ENCODE peak calls at places on chromosome 3, in nine cellular contexts. One of them, this sample, is unnamed.
A peak's percentile ranks its signal among the peaks of the same experiment; 100 is the strongest.

GRCh38 chr3:156483426-156483825 is 71.5 kb downstream of the SSR3 start:
- DNase-seq in AG10803: peak; percentile 72
- DNase-seq in astrocyte: peak; percentile 90
- DNase-seq in astrocyte of the spinal cord: peak; percentile 87
- DNase-seq in BJ: peak; percentile 77
- DNase-seq in brain microvascular endothelial cell: peak; percentile 76
- DNase-seq in tibial artery: no peak
- DNase-seq in A549: no peak
- DNase-seq in coronary artery: no peak
- DNase-seq in this sample: peak; percentile 71

GRCh38 chr3:176755552-176755951 is 441.7 kb downstream of the TBL1XR1 start:
- DNase-seq in AG10803: no peak
- DNase-seq in BJ: no peak
- DNase-seq in tibial artery: no peak
- DNase-seq in astrocyte of the spinal cord: no peak
- DNase-seq in A549: no peak
- DNase-seq in brain microvascular endothelial cell: no peak
- DNase-seq in coronary artery: no peak
- DNase-seq in astrocyte: no peak
- DNase-seq in this sample: no peak

GRCh38 chr3:110495201-110495927 is 576.3 kb upstream of the NECTIN3 start:
- DNase-seq in BJ: no peak
- DNase-seq in coronary artery: no peak
- DNase-seq in astrocyte of the spinal cord: no peak
- DNase-seq in brain microvascular endothelial cell: no peak
- DNase-seq in astrocyte: no peak
- DNase-seq in AG10803: no peak
- DNase-seq in tibial artery: no peak
- DNase-seq in A549: peak; percentile 17
- DNase-seq in this sample: no peak

GRCh38 chr3:106862067-106862466 is 515.2 kb upstream of the CCDC54 start:
- DNase-seq in AG10803: peak; percentile 65
- DNase-seq in tibial artery: no peak
- DNase-seq in brain microvascular endothelial cell: peak; percentile 72
- DNase-seq in astrocyte: peak; percentile 62
- DNase-seq in BJ: no peak
- DNase-seq in A549: no peak
- DNase-seq in astrocyte of the spinal cord: peak; percentile 82
- DNase-seq in coronary artery: no peak
- DNase-seq in this sample: peak; percentile 80

GRCh38 chr3:178536271-178537079 is at the start of gene KCNMB2:
- DNase-seq in astrocyte of the spinal cord: peak; percentile 24
- DNase-seq in tibial artery: no peak
- DNase-seq in astrocyte: no peak
- DNase-seq in brain microvascular endothelial cell: peak; percentile 11
- DNase-seq in AG10803: no peak
- DNase-seq in BJ: no peak
- DNase-seq in A549: no peak
- DNase-seq in coronary artery: no peak
- DNase-seq in this sample: peak; percentile 29

GRCh38 chr3:183629546-183630301 is 5.7 kb upstream of the KLHL24 start:
- DNase-seq in brain microvascular endothelial cell: no peak
- DNase-seq in coronary artery: no peak
- DNase-seq in AG10803: no peak
- DNase-seq in astrocyte: no peak
- DNase-seq in astrocyte of the spinal cord: no peak
- DNase-seq in BJ: no peak
- DNase-seq in A549: no peak
- DNase-seq in tibial artery: no peak
- DNase-seq in this sample: peak; percentile 89

GRCh38 chr3:39132096-39133092 is 21.0 kb downstream of the CSRNP1 start:
- DNase-seq in coronary artery: no peak
- DNase-seq in BJ: no peak
- DNase-seq in astrocyte of the spinal cord: no peak
- DNase-seq in A549: no peak
- DNase-seq in brain microvascular endothelial cell: no peak
- DNase-seq in tibial artery: no peak
- DNase-seq in astrocyte: no peak
- DNase-seq in AG10803: no peak
- DNase-seq in this sample: no peak

GRCh38 chr3:41001556-41001955 is 197.7 kb upstream of the CTNNB1 start:
- DNase-seq in tibial artery: no peak
- DNase-seq in AG10803: no peak
- DNase-seq in coronary artery: no peak
- DNase-seq in astrocyte of the spinal cord: no peak
- DNase-seq in BJ: no peak
- DNase-seq in brain microvascular endothelial cell: no peak
- DNase-seq in astrocyte: no peak
- DNase-seq in A549: no peak
- DNase-seq in this sample: no peak

GRCh38 chr3:16618721-16619120 is 13.5 kb upstream of the DAZL start:
- DNase-seq in AG10803: peak; percentile 31
- DNase-seq in BJ: peak; percentile 4
- DNase-seq in coronary artery: no peak
- DNase-seq in tibial artery: no peak
- DNase-seq in astrocyte: peak; percentile 75
- DNase-seq in astrocyte of the spinal cord: peak; percentile 46
- DNase-seq in A549: no peak
- DNase-seq in brain microvascular endothelial cell: peak; percentile 75
- DNase-seq in this sample: peak; percentile 66

GRCh38 chr3:99741588-99741987 is 76.1 kb upstream of the CMSS1 start:
- DNase-seq in A549: no peak
- DNase-seq in astrocyte of the spinal cord: no peak
- DNase-seq in tibial artery: no peak
- DNase-seq in AG10803: no peak
- DNase-seq in brain microvascular endothelial cell: no peak
- DNase-seq in BJ: no peak
- DNase-seq in astrocyte: no peak
- DNase-seq in coronary artery: no peak
- DNase-seq in this sample: no peak

GRCh38 chr3:112117826-112118571 is 15.0 kb downstream of the GCSAM start:
- DNase-seq in coronary artery: no peak
- DNase-seq in tibial artery: no peak
- DNase-seq in astrocyte: no peak
- DNase-seq in A549: no peak
- DNase-seq in AG10803: no peak
- DNase-seq in astrocyte of the spinal cord: no peak
- DNase-seq in BJ: no peak
- DNase-seq in brain microvascular endothelial cell: no peak
- DNase-seq in this sample: no peak

GRCh38 chr3:51422211-51422610 is 31.1 kb downstream of the RBM15B start:
- DNase-seq in A549: no peak
- DNase-seq in AG10803: no peak
- DNase-seq in astrocyte of the spinal cord: no peak
- DNase-seq in brain microvascular endothelial cell: no peak
- DNase-seq in tibial artery: no peak
- DNase-seq in BJ: no peak
- DNase-seq in astrocyte: no peak
- DNase-seq in coronary artery: no peak
- DNase-seq in this sample: no peak

GRCh38 chr3:31999902-32000439 is 18.4 kb downstream of the ZNF860 start:
- DNase-seq in AG10803: no peak
- DNase-seq in A549: no peak
- DNase-seq in BJ: no peak
- DNase-seq in astrocyte of the spinal cord: no peak
- DNase-seq in coronary artery: no peak
- DNase-seq in tibial artery: no peak
- DNase-seq in astrocyte: no peak
- DNase-seq in brain microvascular endothelial cell: no peak
- DNase-seq in this sample: no peak

GRCh38 chr3:158725348-158725966 is 6.8 kb downstream of the RARRES1 start:
- DNase-seq in brain microvascular endothelial cell: peak; percentile 99
- DNase-seq in astrocyte: peak; percentile 100
- DNase-seq in BJ: peak; percentile 97
- DNase-seq in coronary artery: peak; percentile 84
- DNase-seq in A549: peak; percentile 83
- DNase-seq in AG10803: peak; percentile 96
- DNase-seq in tibial artery: peak; percentile 81
- DNase-seq in astrocyte of the spinal cord: peak; percentile 99
- DNase-seq in this sample: peak; percentile 93

GRCh38 chr3:9818666-9819335 is 8.7 kb downstream of the TTLL3 start:
- DNase-seq in astrocyte of the spinal cord: no peak
- DNase-seq in tibial artery: no peak
- DNase-seq in astrocyte: no peak
- DNase-seq in brain microvascular endothelial cell: no peak
- DNase-seq in AG10803: no peak
- DNase-seq in BJ: no peak
- DNase-seq in coronary artery: no peak
- DNase-seq in A549: no peak
- DNase-seq in this sample: no peak

GRCh38 chr3:129827765-129828164 is 65.7 kb downstream of the TMCC1 start:
- DNase-seq in brain microvascular endothelial cell: no peak
- DNase-seq in tibial artery: no peak
- DNase-seq in astrocyte: no peak
- DNase-seq in A549: no peak
- DNase-seq in astrocyte of the spinal cord: no peak
- DNase-seq in BJ: no peak
- DNase-seq in AG10803: no peak
- DNase-seq in coronary artery: no peak
- DNase-seq in this sample: no peak

GRCh38 chr3:127690106-127690505 is 17.4 kb downstream of the ABTB1 start:
- DNase-seq in tibial artery: peak; percentile 74
- DNase-seq in coronary artery: peak; percentile 83
- DNase-seq in brain microvascular endothelial cell: peak; percentile 69
- DNase-seq in astrocyte: peak; percentile 67
- DNase-seq in BJ: peak; percentile 43
- DNase-seq in A549: peak; percentile 40
- DNase-seq in AG10803: peak; percentile 84
- DNase-seq in astrocyte of the spinal cord: peak; percentile 76
- DNase-seq in this sample: peak; percentile 66

GRCh38 chr3:17301271-17301670 is 416.5 kb downstream of the PLCL2 start:
- DNase-seq in coronary artery: no peak
- DNase-seq in brain microvascular endothelial cell: no peak
- DNase-seq in BJ: no peak
- DNase-seq in A549: no peak
- DNase-seq in AG10803: no peak
- DNase-seq in astrocyte of the spinal cord: no peak
- DNase-seq in astrocyte: no peak
- DNase-seq in tibial artery: no peak
- DNase-seq in this sample: no peak

GRCh38 chr3:43752908-43753307 is 62.2 kb downstream of the ABHD5 start:
- DNase-seq in BJ: no peak
- DNase-seq in brain microvascular endothelial cell: no peak
- DNase-seq in astrocyte of the spinal cord: no peak
- DNase-seq in A549: no peak
- DNase-seq in astrocyte: no peak
- DNase-seq in tibial artery: no peak
- DNase-seq in coronary artery: no peak
- DNase-seq in AG10803: no peak
- DNase-seq in this sample: no peak

GRCh38 chr3:15032650-15033049 is 32.5 kb downstream of the MRPS25 start:
- DNase-seq in coronary artery: no peak
- DNase-seq in astrocyte of the spinal cord: no peak
- DNase-seq in BJ: no peak
- DNase-seq in AG10803: no peak
- DNase-seq in brain microvascular endothelial cell: no peak
- DNase-seq in A549: no peak
- DNase-seq in astrocyte: no peak
- DNase-seq in tibial artery: no peak
- DNase-seq in this sample: no peak

GRCh38 chr3:196207833-196208607 is 3.2 kb downstream of the ZDHHC19 start:
- DNase-seq in AG10803: no peak
- DNase-seq in BJ: no peak
- DNase-seq in tibial artery: no peak
- DNase-seq in astrocyte: no peak
- DNase-seq in A549: peak; percentile 57
- DNase-seq in astrocyte of the spinal cord: no peak
- DNase-seq in brain microvascular endothelial cell: peak; percentile 15
- DNase-seq in coronary artery: no peak
- DNase-seq in this sample: no peak
- H3K4me3 ChIP-seq in AG10803: peak overlapping the region; percentile 48
- H3K4me3 ChIP-seq in BJ: peak overlapping the region; percentile 34
- H3K4me3 ChIP-seq in tibial artery: peak overlapping the region; percentile 6
- H3K4me3 ChIP-seq in astrocyte: peak overlapping the region; percentile 44
- H3K4me3 ChIP-seq in A549: peak overlapping the region; percentile 78
- H3K4me3 ChIP-seq in astrocyte of the spinal cord: peak overlapping the region; percentile 40
- H3K4me3 ChIP-seq in brain microvascular endothelial cell: peak overlapping the region; percentile 47
- H3K4me3 ChIP-seq in coronary artery: peak overlapping the region; percentile 57
- H3K4me3 ChIP-seq in this sample: peak overlapping the region; percentile 54

DNA sequence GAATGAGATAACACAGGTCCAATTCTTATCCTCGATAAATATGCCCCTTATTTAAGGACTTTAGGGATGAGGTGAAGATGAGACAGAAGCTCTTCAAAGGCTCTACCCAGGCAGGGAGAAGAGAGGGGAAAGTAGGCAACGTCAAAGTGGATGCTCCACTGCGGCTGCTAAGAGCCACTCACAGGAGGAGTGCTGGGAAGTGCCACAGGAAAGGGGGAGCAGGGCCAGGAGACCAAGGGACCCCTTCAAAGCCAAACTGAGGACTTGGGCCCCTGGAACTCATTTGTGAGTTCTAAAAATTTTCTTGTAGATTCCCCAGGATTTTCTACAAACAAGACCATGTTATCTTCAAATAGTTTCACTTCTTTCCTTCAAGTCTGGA is 47.3 kb upstream of the ATG7 start:
- DNase-seq in astrocyte: no peak
- DNase-seq in brain microvascular endothelial cell: no peak
- DNase-seq in coronary artery: no peak
- DNase-seq in BJ: no peak
- DNase-seq in A549: no peak
- DNase-seq in astrocyte of the spinal cord: no peak
- DNase-seq in tibial artery: no peak
- DNase-seq in AG10803: no peak
- DNase-seq in this sample: no peak
- TF ChIP-seq CTCF in astrocyte: no peak
- TF ChIP-seq CTCF in brain microvascular endothelial cell: no peak
- TF ChIP-seq CTCF in coronary artery: no peak
- TF ChIP-seq CTCF in BJ: no peak
- TF ChIP-seq CTCF in A549: no peak
- TF ChIP-seq CTCF in astrocyte of the spinal cord: no peak
- TF ChIP-seq CTCF in tibial artery: no peak
- TF ChIP-seq CTCF in AG10803: no peak
- TF ChIP-seq CTCF in this sample: no peak

GRCh38 chr3:170766253-170766652 is 103.7 kb downstream of the RPL22L1 start:
- DNase-seq in astrocyte: no peak
- DNase-seq in BJ: no peak
- DNase-seq in brain microvascular endothelial cell: no peak
- DNase-seq in tibial artery: no peak
- DNase-seq in coronary artery: no peak
- DNase-seq in A549: no peak
- DNase-seq in astrocyte of the spinal cord: no peak
- DNase-seq in AG10803: no peak
- DNase-seq in this sample: no peak
- H3K4me3 ChIP-seq in astrocyte: no peak overlapping the region
- H3K4me3 ChIP-seq in BJ: no peak overlapping the region
- H3K4me3 ChIP-seq in brain microvascular endothelial cell: no peak overlapping the region
- H3K4me3 ChIP-seq in tibial artery: no peak overlapping the region
- H3K4me3 ChIP-seq in coronary artery: no peak overlapping the region
- H3K4me3 ChIP-seq in A549: no peak overlapping the region
- H3K4me3 ChIP-seq in astrocyte of the spinal cord: no peak overlapping the region
- H3K4me3 ChIP-seq in AG10803: no peak overlapping the region
- H3K4me3 ChIP-seq in this sample: no peak overlapping the region

DNA sequence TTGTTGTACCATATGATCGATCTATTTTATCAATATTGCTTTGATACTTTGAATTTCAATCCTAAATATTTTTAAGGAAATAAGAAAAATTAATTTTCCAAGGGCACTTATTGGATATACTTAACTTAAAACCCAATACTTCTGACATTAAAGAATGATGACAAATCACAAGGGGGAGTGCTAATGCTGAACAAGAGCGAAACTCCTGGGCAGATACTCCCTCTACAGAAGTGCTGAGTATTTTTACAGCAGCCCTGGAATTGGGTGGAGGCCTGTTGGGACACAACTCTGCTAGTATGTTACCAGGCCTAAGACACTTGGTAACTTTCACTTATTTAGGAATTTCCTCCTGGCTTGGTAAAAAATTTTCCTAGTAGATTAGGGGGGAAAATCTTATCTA is 46.2 kb downstream of the DENND6A start:
- DNase-seq in astrocyte of the spinal cord: peak; percentile 17
- DNase-seq in tibial artery: no peak
- DNase-seq in brain microvascular endothelial cell: peak; percentile 47
- DNase-seq in A549: peak; percentile 24
- DNase-seq in BJ: no peak
- DNase-seq in astrocyte: peak; percentile 22
- DNase-seq in coronary artery: no peak
- DNase-seq in AG10803: peak; percentile 60
- DNase-seq in this sample: peak; percentile 71
- TF ChIP-seq CTCF in astrocyte of the spinal cord: no peak
- TF ChIP-seq CTCF in tibial artery: no peak
- TF ChIP-seq CTCF in brain microvascular endothelial cell: peak; percentile 45
- TF ChIP-seq CTCF in A549: peak; percentile 24
- TF ChIP-seq CTCF in BJ: peak; percentile 21
- TF ChIP-seq CTCF in astrocyte: no peak
- TF ChIP-seq CTCF in coronary artery: no peak
- TF ChIP-seq CTCF in AG10803: peak; percentile 39
- TF ChIP-seq CTCF in this sample: peak; percentile 30